ENCODE peak calls at places on chromosome 9, in ten cellular contexts. One of them, this sample, is unnamed.

GRCh38 chr9:115058684-115059315 is 59.2 kb downstream of the TNC start:
- DNase-seq in astrocyte of the spinal cord: peak
- DNase-seq in AG04449: peak
- DNase-seq in AG10803: peak
- DNase-seq in kidney: peak
- DNase-seq in IMR-90: peak
- DNase-seq in HCT116: no peak
- DNase-seq in cardiac fibroblast: peak
- DNase-seq in endodermal cell: no peak
- DNase-seq in bronchial epithelial cell: peak
- DNase-seq in this sample: peak

GRCh38 chr9:127144670-127145458 is 22.4 kb upstream of the ANGPTL2 start:
- DNase-seq in endodermal cell: peak
- DNase-seq in astrocyte of the spinal cord: no peak
- DNase-seq in kidney: peak
- DNase-seq in cardiac fibroblast: no peak
- DNase-seq in IMR-90: no peak
- DNase-seq in bronchial epithelial cell: no peak
- DNase-seq in AG04449: no peak
- DNase-seq in HCT116: no peak
- DNase-seq in AG10803: no peak
- DNase-seq in this sample: no peak

GRCh38 chr9:38333047-38333446 is 59.5 kb upstream of the ALDH1B1 start:
- DNase-seq in endodermal cell: peak
- DNase-seq in bronchial epithelial cell: peak
- DNase-seq in AG04449: no peak
- DNase-seq in IMR-90: peak
- DNase-seq in HCT116: no peak
- DNase-seq in kidney: no peak
- DNase-seq in astrocyte of the spinal cord: no peak
- DNase-seq in AG10803: no peak
- DNase-seq in cardiac fibroblast: no peak
- DNase-seq in this sample: no peak

GRCh38 chr9:36141288-36141687 is 4.8 kb downstream of the GLIPR2 start:
- DNase-seq in HCT116: no peak
- DNase-seq in AG04449: no peak
- DNase-seq in IMR-90: peak
- DNase-seq in astrocyte of the spinal cord: no peak
- DNase-seq in AG10803: peak
- DNase-seq in cardiac fibroblast: peak
- DNase-seq in endodermal cell: peak
- DNase-seq in kidney: peak
- DNase-seq in bronchial epithelial cell: peak
- DNase-seq in this sample: no peak

GRCh38 chr9:36862206-36863145 is 171.6 kb downstream of the PAX5 start:
- DNase-seq in AG04449: no peak
- DNase-seq in HCT116: peak
- DNase-seq in astrocyte of the spinal cord: peak
- DNase-seq in IMR-90: peak
- DNase-seq in AG10803: peak
- DNase-seq in cardiac fibroblast: peak
- DNase-seq in endodermal cell: peak
- DNase-seq in bronchial epithelial cell: peak
- DNase-seq in kidney: peak
- DNase-seq in this sample: no peak

GRCh38 chr9:91424403-91425176 is 958 bp upstream of the NFIL3 start:
- DNase-seq in endodermal cell: peak
- DNase-seq in kidney: peak
- DNase-seq in AG10803: peak
- DNase-seq in IMR-90: peak
- DNase-seq in AG04449: no peak
- DNase-seq in HCT116: no peak
- DNase-seq in astrocyte of the spinal cord: peak
- DNase-seq in bronchial epithelial cell: peak
- DNase-seq in cardiac fibroblast: peak
- DNase-seq in this sample: peak

GRCh38 chr9:21077842-21078241 is at the start of gene IFNB1:
- DNase-seq in bronchial epithelial cell: no peak
- DNase-seq in kidney: no peak
- DNase-seq in astrocyte of the spinal cord: no peak
- DNase-seq in AG10803: no peak
- DNase-seq in HCT116: no peak
- DNase-seq in AG04449: no peak
- DNase-seq in cardiac fibroblast: no peak
- DNase-seq in endodermal cell: no peak
- DNase-seq in IMR-90: no peak
- DNase-seq in this sample: no peak

GRCh38 chr9:99820330-99821186 is 1.1 kb upstream of the NR4A3 start:
- DNase-seq in bronchial epithelial cell: peak
- DNase-seq in astrocyte of the spinal cord: peak
- DNase-seq in AG10803: peak
- DNase-seq in kidney: peak
- DNase-seq in IMR-90: peak
- DNase-seq in HCT116: no peak
- DNase-seq in cardiac fibroblast: peak
- DNase-seq in AG04449: peak
- DNase-seq in endodermal cell: no peak
- DNase-seq in this sample: peak

GRCh38 chr9:132006657-132007370 is 72.9 kb downstream of the MED27 start:
- DNase-seq in AG04449: no peak
- DNase-seq in astrocyte of the spinal cord: peak
- DNase-seq in cardiac fibroblast: peak
- DNase-seq in AG10803: peak
- DNase-seq in bronchial epithelial cell: peak
- DNase-seq in endodermal cell: peak
- DNase-seq in IMR-90: peak
- DNase-seq in HCT116: no peak
- DNase-seq in kidney: no peak
- DNase-seq in this sample: no peak

GRCh38 chr9:8907863-8908262 is 1108.3 kb upstream of the DMAC1 start:
- DNase-seq in IMR-90: no peak
- DNase-seq in cardiac fibroblast: peak
- DNase-seq in endodermal cell: no peak
- DNase-seq in astrocyte of the spinal cord: no peak
- DNase-seq in HCT116: no peak
- DNase-seq in bronchial epithelial cell: peak
- DNase-seq in kidney: no peak
- DNase-seq in AG10803: no peak
- DNase-seq in AG04449: no peak
- DNase-seq in this sample: no peak

GRCh38 chr9:24828687-24829086 is 283.0 kb upstream of the IZUMO3 start:
- DNase-seq in cardiac fibroblast: no peak
- DNase-seq in IMR-90: no peak
- DNase-seq in endodermal cell: no peak
- DNase-seq in kidney: no peak
- DNase-seq in HCT116: no peak
- DNase-seq in AG10803: no peak
- DNase-seq in AG04449: no peak
- DNase-seq in bronchial epithelial cell: no peak
- DNase-seq in astrocyte of the spinal cord: no peak
- DNase-seq in this sample: no peak

GRCh38 chr9:24832307-24832706 is 286.6 kb upstream of the IZUMO3 start:
- DNase-seq in bronchial epithelial cell: no peak
- DNase-seq in kidney: no peak
- DNase-seq in HCT116: no peak
- DNase-seq in cardiac fibroblast: peak
- DNase-seq in IMR-90: no peak
- DNase-seq in AG10803: no peak
- DNase-seq in astrocyte of the spinal cord: no peak
- DNase-seq in AG04449: no peak
- DNase-seq in endodermal cell: peak
- DNase-seq in this sample: no peak
- TF ChIP-seq CTCF in bronchial epithelial cell: no peak
- TF ChIP-seq CTCF in kidney: no peak
- TF ChIP-seq CTCF in HCT116: no peak
- TF ChIP-seq CTCF in cardiac fibroblast: peak
- TF ChIP-seq CTCF in IMR-90: no peak
- TF ChIP-seq CTCF in AG10803: no peak
- TF ChIP-seq CTCF in astrocyte of the spinal cord: peak
- TF ChIP-seq CTCF in AG04449: no peak
- TF ChIP-seq CTCF in endodermal cell: peak
- TF ChIP-seq CTCF in this sample: peak

DNA sequence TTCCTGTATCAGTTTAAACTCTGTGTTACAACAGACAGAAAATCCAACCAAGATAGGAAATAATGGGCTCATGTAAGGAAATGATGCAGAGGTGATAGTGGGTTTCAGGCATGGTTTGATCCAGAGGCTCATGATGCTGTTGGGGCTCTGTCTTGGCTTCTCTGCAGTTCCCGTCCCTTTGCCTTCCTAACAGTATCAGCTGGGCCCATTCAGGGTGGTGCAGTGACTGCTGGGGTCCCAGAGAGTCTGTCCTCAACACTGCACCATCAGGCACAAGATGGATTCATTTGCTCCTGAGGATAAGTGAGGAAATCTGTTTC is 207.5 kb upstream of the IER5L start:
- DNase-seq in kidney: peak
- DNase-seq in astrocyte of the spinal cord: no peak
- DNase-seq in AG10803: no peak
- DNase-seq in IMR-90: no peak
- DNase-seq in cardiac fibroblast: no peak
- DNase-seq in endodermal cell: no peak
- DNase-seq in HCT116: no peak
- DNase-seq in AG04449: no peak
- DNase-seq in bronchial epithelial cell: no peak
- DNase-seq in this sample: no peak
- H3K4me3 ChIP-seq in kidney: no peak
- H3K4me3 ChIP-seq in astrocyte of the spinal cord: no peak
- H3K4me3 ChIP-seq in AG10803: no peak
- H3K4me3 ChIP-seq in IMR-90: no peak
- H3K4me3 ChIP-seq in cardiac fibroblast: no peak
- H3K4me3 ChIP-seq in endodermal cell: no peak
- H3K4me3 ChIP-seq in HCT116: no peak
- H3K4me3 ChIP-seq in AG04449: no peak
- H3K4me3 ChIP-seq in bronchial epithelial cell: no peak
- H3K4me3 ChIP-seq in this sample: no peak

GRCh38 chr9:110426052-110426709 is 88.5 kb upstream of the TXNDC8 start:
- DNase-seq in endodermal cell: no peak
- DNase-seq in AG10803: peak
- DNase-seq in astrocyte of the spinal cord: peak
- DNase-seq in HCT116: no peak
- DNase-seq in IMR-90: peak
- DNase-seq in kidney: no peak
- DNase-seq in bronchial epithelial cell: peak
- DNase-seq in cardiac fibroblast: peak
- DNase-seq in AG04449: no peak
- DNase-seq in this sample: peak

GRCh38 chr9:110429453-110429852 is 91.8 kb upstream of the TXNDC8 start:
- DNase-seq in astrocyte of the spinal cord: no peak
- DNase-seq in AG04449: no peak
- DNase-seq in kidney: no peak
- DNase-seq in AG10803: peak
- DNase-seq in HCT116: no peak
- DNase-seq in IMR-90: peak
- DNase-seq in cardiac fibroblast: peak
- DNase-seq in endodermal cell: no peak
- DNase-seq in bronchial epithelial cell: no peak
- DNase-seq in this sample: no peak

GRCh38 chr9:110432253-110432652 is 94.6 kb upstream of the TXNDC8 start:
- DNase-seq in kidney: no peak
- DNase-seq in AG04449: no peak
- DNase-seq in bronchial epithelial cell: no peak
- DNase-seq in AG10803: peak
- DNase-seq in endodermal cell: no peak
- DNase-seq in astrocyte of the spinal cord: no peak
- DNase-seq in IMR-90: peak
- DNase-seq in HCT116: no peak
- DNase-seq in cardiac fibroblast: peak
- DNase-seq in this sample: no peak

DNA sequence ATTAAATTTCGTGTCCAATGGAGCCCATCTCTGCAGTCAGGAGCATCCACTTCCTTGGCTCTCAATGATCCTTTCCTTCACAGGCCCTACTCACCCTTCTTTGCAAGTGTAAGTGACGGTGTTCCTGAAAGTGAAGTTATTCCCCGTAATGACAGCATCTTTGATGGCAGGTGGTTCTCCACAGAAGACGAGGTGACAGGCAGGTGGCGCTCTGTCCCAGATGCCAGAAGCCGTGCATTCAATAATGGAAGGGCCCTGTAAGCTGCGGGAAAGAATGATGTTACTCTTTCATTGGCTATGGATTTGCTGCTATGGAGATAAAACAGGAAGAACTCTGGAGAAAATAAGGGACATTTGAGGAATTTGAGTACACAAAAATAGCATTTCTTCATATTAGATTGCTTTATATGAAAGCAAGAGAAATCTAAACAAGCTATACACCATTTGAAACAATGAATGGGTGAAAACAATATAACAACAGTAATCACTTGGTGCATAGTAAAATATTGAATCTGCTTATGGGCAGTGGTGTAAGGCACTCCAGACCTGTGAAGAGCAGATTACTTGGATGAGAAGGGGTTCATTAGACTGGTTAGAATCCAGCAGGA is 89.9 kb upstream of the TXNDC8 start:
- DNase-seq in HCT116: peak
- DNase-seq in astrocyte of the spinal cord: peak
- DNase-seq in AG10803: peak
- DNase-seq in endodermal cell: peak
- DNase-seq in IMR-90: peak
- DNase-seq in AG04449: no peak
- DNase-seq in bronchial epithelial cell: peak
- DNase-seq in kidney: no peak
- DNase-seq in cardiac fibroblast: peak
- DNase-seq in this sample: no peak
- TF ChIP-seq CTCF in HCT116: peak
- TF ChIP-seq CTCF in astrocyte of the spinal cord: peak
- TF ChIP-seq CTCF in AG10803: peak
- TF ChIP-seq CTCF in endodermal cell: peak
- TF ChIP-seq CTCF in IMR-90: peak
- TF ChIP-seq CTCF in AG04449: peak
- TF ChIP-seq CTCF in bronchial epithelial cell: peak
- TF ChIP-seq CTCF in kidney: peak
- TF ChIP-seq CTCF in cardiac fibroblast: peak
- TF ChIP-seq CTCF in this sample: peak

DNA sequence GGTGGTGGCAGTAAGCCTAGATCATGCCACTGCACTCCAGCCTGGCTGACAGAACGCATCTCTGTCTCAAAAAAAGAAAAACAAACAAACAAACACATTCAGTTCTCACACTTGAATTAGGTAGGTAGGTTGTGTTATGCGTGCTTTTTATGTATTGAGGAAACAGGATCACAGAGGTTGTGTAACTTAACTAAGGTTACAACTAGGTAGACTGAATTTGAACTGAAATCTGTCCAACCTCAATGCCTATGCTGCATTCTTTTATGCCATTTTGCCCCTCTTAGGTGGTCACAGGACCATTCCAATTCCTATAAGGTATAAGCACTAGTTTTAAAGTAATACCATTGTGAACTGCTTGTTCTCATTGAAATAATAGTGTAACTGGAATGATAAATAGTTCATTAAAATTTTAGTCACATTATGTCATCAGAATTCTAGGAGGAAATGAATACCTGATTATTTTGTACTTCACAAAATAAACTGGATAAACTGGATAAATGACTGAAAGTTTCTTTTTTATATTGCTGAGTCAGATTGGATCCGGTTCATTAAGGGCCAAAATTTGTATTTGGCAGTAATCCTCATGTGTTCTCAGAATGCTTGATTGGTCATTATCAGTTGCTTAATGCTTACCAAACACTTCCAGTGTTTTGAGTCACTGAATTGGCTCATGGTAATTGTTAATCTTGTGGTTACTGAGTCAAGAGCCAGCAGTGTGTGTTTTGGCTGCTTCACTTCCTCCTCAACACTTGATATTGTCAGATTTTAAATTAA is 7.1 kb downstream of the UBAP1 start:
- DNase-seq in AG04449: peak
- DNase-seq in endodermal cell: no peak
- DNase-seq in astrocyte of the spinal cord: peak
- DNase-seq in AG10803: peak
- DNase-seq in HCT116: peak
- DNase-seq in cardiac fibroblast: peak
- DNase-seq in kidney: no peak
- DNase-seq in IMR-90: peak
- DNase-seq in bronchial epithelial cell: peak
- DNase-seq in this sample: peak
- H3K4me3 ChIP-seq in AG04449: no peak
- H3K4me3 ChIP-seq in endodermal cell: peak
- H3K4me3 ChIP-seq in astrocyte of the spinal cord: no peak
- H3K4me3 ChIP-seq in AG10803: no peak
- H3K4me3 ChIP-seq in HCT116: no peak
- H3K4me3 ChIP-seq in cardiac fibroblast: no peak
- H3K4me3 ChIP-seq in kidney: no peak
- H3K4me3 ChIP-seq in IMR-90: no peak
- H3K4me3 ChIP-seq in bronchial epithelial cell: no peak
- H3K4me3 ChIP-seq in this sample: no peak

This sample was measured in astrocyte of the cerebellum.